ENCODE peak calls at places on chromosome 7, in six cellular contexts. One of them, this sample, is unnamed.

GRCh38 chr7:7554021-7554432 is 12.7 kb upstream of the MIOS start:
- DNase-seq in PC-9: no peak
- DNase-seq in stomach: no peak
- DNase-seq in MCF 10A: peak
- DNase-seq in HFF-Myc: no peak
- DNase-seq in epithelial cell of esophagus: no peak
- DNase-seq in this sample: no peak

GRCh38 chr7:158409120-158409519 is 178.5 kb downstream of the PTPRN2 start:
- DNase-seq in MCF 10A: no peak
- DNase-seq in stomach: no peak
- DNase-seq in epithelial cell of esophagus: no peak
- DNase-seq in PC-9: no peak
- DNase-seq in HFF-Myc: no peak
- DNase-seq in this sample: no peak

GRCh38 chr7:146359181-146359580 is 242.6 kb downstream of the CNTNAP2 start:
- DNase-seq in MCF 10A: no peak
- DNase-seq in PC-9: no peak
- DNase-seq in epithelial cell of esophagus: no peak
- DNase-seq in HFF-Myc: no peak
- DNase-seq in stomach: no peak
- DNase-seq in this sample: no peak

GRCh38 chr7:79292834-79293233 is 160.6 kb downstream of the MAGI2 start:
- DNase-seq in MCF 10A: no peak
- DNase-seq in PC-9: no peak
- DNase-seq in HFF-Myc: no peak
- DNase-seq in stomach: no peak
- DNase-seq in epithelial cell of esophagus: no peak
- DNase-seq in this sample: no peak

GRCh38 chr7:8109196-8110022 is 140.8 kb downstream of the GLCCI1 start:
- DNase-seq in PC-9: peak
- DNase-seq in HFF-Myc: no peak
- DNase-seq in MCF 10A: peak
- DNase-seq in stomach: no peak
- DNase-seq in epithelial cell of esophagus: peak
- DNase-seq in this sample: no peak

GRCh38 chr7:73518470-73518869 is 3.6 kb downstream of the BAZ1B start:
- DNase-seq in stomach: no peak
- DNase-seq in PC-9: no peak
- DNase-seq in HFF-Myc: no peak
- DNase-seq in MCF 10A: no peak
- DNase-seq in epithelial cell of esophagus: no peak
- DNase-seq in this sample: no peak

GRCh38 chr7:20449146-20449648 is 118.5 kb downstream of the ITGB8 start:
- DNase-seq in epithelial cell of esophagus: no peak
- DNase-seq in PC-9: no peak
- DNase-seq in HFF-Myc: no peak
- DNase-seq in MCF 10A: no peak
- DNase-seq in stomach: no peak
- DNase-seq in this sample: no peak

GRCh38 chr7:47604496-47604890 is 22.6 kb upstream of the TNS3 start:
- DNase-seq in epithelial cell of esophagus: no peak
- DNase-seq in stomach: no peak
- DNase-seq in PC-9: no peak
- DNase-seq in HFF-Myc: no peak
- DNase-seq in MCF 10A: no peak
- DNase-seq in this sample: no peak

GRCh38 chr7:2123360-2123759 is 109.4 kb downstream of the MAD1L1 start:
- DNase-seq in PC-9: no peak
- DNase-seq in MCF 10A: no peak
- DNase-seq in epithelial cell of esophagus: no peak
- DNase-seq in HFF-Myc: no peak
- DNase-seq in stomach: no peak
- DNase-seq in this sample: no peak

GRCh38 chr7:55250313-55250712 is 114.8 kb upstream of the LANCL2 start:
- DNase-seq in HFF-Myc: no peak
- DNase-seq in MCF 10A: peak
- DNase-seq in PC-9: no peak
- DNase-seq in epithelial cell of esophagus: peak
- DNase-seq in stomach: peak
- DNase-seq in this sample: no peak
- TF ChIP-seq CTCF in HFF-Myc: peak
- TF ChIP-seq CTCF in MCF 10A: peak
- TF ChIP-seq CTCF in PC-9: peak
- TF ChIP-seq CTCF in epithelial cell of esophagus: peak
- TF ChIP-seq CTCF in stomach: no peak
- TF ChIP-seq CTCF in this sample: no peak

DNA sequence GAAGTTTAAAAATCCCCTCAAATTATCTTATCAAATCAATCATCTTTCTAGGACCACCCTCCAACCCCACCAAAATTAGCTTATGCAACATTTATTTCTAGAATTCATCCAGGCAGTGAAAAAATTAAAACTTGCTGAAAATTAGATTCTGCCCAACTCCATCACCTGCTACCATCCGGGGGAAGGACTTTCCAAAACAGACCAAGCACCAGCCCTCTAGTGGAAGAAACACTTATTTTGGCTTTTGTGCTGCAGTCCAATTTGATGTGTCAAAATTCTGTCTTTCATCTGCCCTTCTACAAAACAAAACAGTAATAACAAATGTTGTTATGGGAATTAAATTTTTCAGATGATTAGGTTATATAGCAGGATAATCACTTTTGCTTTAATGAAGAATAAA is 35.1 kb downstream of the GCC1 start:
- DNase-seq in HFF-Myc: no peak
- DNase-seq in PC-9: no peak
- DNase-seq in epithelial cell of esophagus: no peak
- DNase-seq in MCF 10A: no peak
- DNase-seq in stomach: no peak
- DNase-seq in this sample: no peak
- TF ChIP-seq CTCF in HFF-Myc: peak
- TF ChIP-seq CTCF in PC-9: no peak
- TF ChIP-seq CTCF in epithelial cell of esophagus: peak
- TF ChIP-seq CTCF in MCF 10A: no peak
- TF ChIP-seq CTCF in stomach: no peak
- TF ChIP-seq CTCF in this sample: no peak

DNA sequence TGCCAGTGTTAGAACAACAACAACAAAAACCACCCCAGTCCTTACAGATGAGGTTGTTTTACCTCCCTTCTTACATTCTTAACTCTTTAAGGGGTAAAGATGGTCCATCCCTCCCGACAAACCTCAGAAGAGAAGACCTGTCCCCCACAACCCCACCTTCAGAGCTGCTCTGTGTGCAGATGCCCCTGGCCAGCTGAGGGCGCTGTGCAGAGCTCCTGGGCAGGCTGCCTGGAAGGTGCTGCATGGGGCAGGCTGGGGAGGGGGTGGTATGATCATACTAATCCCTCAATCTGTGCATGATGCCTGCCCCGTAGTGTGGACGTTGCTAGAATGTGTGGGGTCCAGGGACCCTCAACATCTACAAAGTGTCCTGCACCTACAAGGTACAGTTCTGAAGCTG is 387.1 kb downstream of the INHBA start:
- DNase-seq in HFF-Myc: no peak
- DNase-seq in MCF 10A: no peak
- DNase-seq in epithelial cell of esophagus: no peak
- DNase-seq in PC-9: no peak
- DNase-seq in stomach: no peak
- DNase-seq in this sample: no peak
- TF ChIP-seq CTCF in HFF-Myc: peak
- TF ChIP-seq CTCF in MCF 10A: peak
- TF ChIP-seq CTCF in epithelial cell of esophagus: peak
- TF ChIP-seq CTCF in PC-9: peak
- TF ChIP-seq CTCF in stomach: no peak
- TF ChIP-seq CTCF in this sample: no peak

GRCh38 chr7:114426824-114427223 is 12.2 kb downstream of the FOXP2 start:
- DNase-seq in PC-9: no peak
- DNase-seq in epithelial cell of esophagus: peak
- DNase-seq in stomach: no peak
- DNase-seq in HFF-Myc: no peak
- DNase-seq in MCF 10A: peak
- DNase-seq in this sample: no peak

GRCh38 chr7:114426380-114426779 is 11.8 kb downstream of the FOXP2 start:
- DNase-seq in epithelial cell of esophagus: no peak
- DNase-seq in MCF 10A: no peak
- DNase-seq in PC-9: no peak
- DNase-seq in stomach: no peak
- DNase-seq in HFF-Myc: no peak
- DNase-seq in this sample: no peak

GRCh38 chr7:114423218-114423496 is 8.5 kb downstream of the FOXP2 start:
- DNase-seq in stomach: no peak
- DNase-seq in PC-9: no peak
- DNase-seq in MCF 10A: no peak
- DNase-seq in epithelial cell of esophagus: no peak
- DNase-seq in HFF-Myc: no peak
- DNase-seq in this sample: no peak

GRCh38 chr7:114419441-114420107 is 5.0 kb downstream of the FOXP2 start:
- DNase-seq in HFF-Myc: no peak
- DNase-seq in stomach: no peak
- DNase-seq in MCF 10A: no peak
- DNase-seq in PC-9: no peak
- DNase-seq in epithelial cell of esophagus: no peak
- DNase-seq in this sample: no peak

GRCh38 chr7:114422478-114423217 is 8.0 kb downstream of the FOXP2 start:
- DNase-seq in HFF-Myc: no peak
- DNase-seq in epithelial cell of esophagus: peak
- DNase-seq in stomach: no peak
- DNase-seq in PC-9: no peak
- DNase-seq in MCF 10A: peak
- DNase-seq in this sample: no peak
- TF ChIP-seq CTCF in HFF-Myc: peak
- TF ChIP-seq CTCF in epithelial cell of esophagus: peak
- TF ChIP-seq CTCF in stomach: no peak
- TF ChIP-seq CTCF in PC-9: peak
- TF ChIP-seq CTCF in MCF 10A: peak
- TF ChIP-seq CTCF in this sample: no peak

GRCh38 chr7:149803551-149804074 is 30.2 kb upstream of the ZNF467 start:
- DNase-seq in stomach: no peak
- DNase-seq in HFF-Myc: no peak
- DNase-seq in PC-9: no peak
- DNase-seq in epithelial cell of esophagus: no peak
- DNase-seq in MCF 10A: no peak
- DNase-seq in this sample: no peak
- TF ChIP-seq CTCF in stomach: no peak
- TF ChIP-seq CTCF in HFF-Myc: no peak
- TF ChIP-seq CTCF in PC-9: no peak
- TF ChIP-seq CTCF in epithelial cell of esophagus: no peak
- TF ChIP-seq CTCF in MCF 10A: no peak
- TF ChIP-seq CTCF in this sample: no peak

GRCh38 chr7:78020131-78020873 is 221.7 kb downstream of the PHTF2 start:
- DNase-seq in HFF-Myc: peak
- DNase-seq in epithelial cell of esophagus: peak
- DNase-seq in PC-9: peak
- DNase-seq in stomach: peak
- DNase-seq in MCF 10A: peak
- DNase-seq in this sample: no peak

GRCh38 chr7:78019457-78020130 is 221.0 kb downstream of the PHTF2 start:
- DNase-seq in PC-9: no peak
- DNase-seq in stomach: peak
- DNase-seq in HFF-Myc: peak
- DNase-seq in MCF 10A: peak
- DNase-seq in epithelial cell of esophagus: peak
- DNase-seq in this sample: peak

GRCh38 chr7:78022165-78022564 is 223.6 kb downstream of the PHTF2 start:
- DNase-seq in PC-9: no peak
- DNase-seq in MCF 10A: no peak
- DNase-seq in HFF-Myc: no peak
- DNase-seq in epithelial cell of esophagus: no peak
- DNase-seq in stomach: no peak
- DNase-seq in this sample: no peak

GRCh38 chr7:78018541-78019456 is 220.2 kb downstream of the PHTF2 start:
- DNase-seq in HFF-Myc: no peak
- DNase-seq in MCF 10A: no peak
- DNase-seq in epithelial cell of esophagus: no peak
- DNase-seq in stomach: no peak
- DNase-seq in PC-9: no peak
- DNase-seq in this sample: no peak

GRCh38 chr7:78020874-78021249 is 222.3 kb downstream of the PHTF2 start:
- DNase-seq in HFF-Myc: no peak
- DNase-seq in MCF 10A: no peak
- DNase-seq in epithelial cell of esophagus: no peak
- DNase-seq in stomach: no peak
- DNase-seq in PC-9: no peak
- DNase-seq in this sample: no peak
- TF ChIP-seq CTCF in HFF-Myc: no peak
- TF ChIP-seq CTCF in MCF 10A: no peak
- TF ChIP-seq CTCF in epithelial cell of esophagus: no peak
- TF ChIP-seq CTCF in stomach: no peak
- TF ChIP-seq CTCF in PC-9: peak
- TF ChIP-seq CTCF in this sample: peak

DNA sequence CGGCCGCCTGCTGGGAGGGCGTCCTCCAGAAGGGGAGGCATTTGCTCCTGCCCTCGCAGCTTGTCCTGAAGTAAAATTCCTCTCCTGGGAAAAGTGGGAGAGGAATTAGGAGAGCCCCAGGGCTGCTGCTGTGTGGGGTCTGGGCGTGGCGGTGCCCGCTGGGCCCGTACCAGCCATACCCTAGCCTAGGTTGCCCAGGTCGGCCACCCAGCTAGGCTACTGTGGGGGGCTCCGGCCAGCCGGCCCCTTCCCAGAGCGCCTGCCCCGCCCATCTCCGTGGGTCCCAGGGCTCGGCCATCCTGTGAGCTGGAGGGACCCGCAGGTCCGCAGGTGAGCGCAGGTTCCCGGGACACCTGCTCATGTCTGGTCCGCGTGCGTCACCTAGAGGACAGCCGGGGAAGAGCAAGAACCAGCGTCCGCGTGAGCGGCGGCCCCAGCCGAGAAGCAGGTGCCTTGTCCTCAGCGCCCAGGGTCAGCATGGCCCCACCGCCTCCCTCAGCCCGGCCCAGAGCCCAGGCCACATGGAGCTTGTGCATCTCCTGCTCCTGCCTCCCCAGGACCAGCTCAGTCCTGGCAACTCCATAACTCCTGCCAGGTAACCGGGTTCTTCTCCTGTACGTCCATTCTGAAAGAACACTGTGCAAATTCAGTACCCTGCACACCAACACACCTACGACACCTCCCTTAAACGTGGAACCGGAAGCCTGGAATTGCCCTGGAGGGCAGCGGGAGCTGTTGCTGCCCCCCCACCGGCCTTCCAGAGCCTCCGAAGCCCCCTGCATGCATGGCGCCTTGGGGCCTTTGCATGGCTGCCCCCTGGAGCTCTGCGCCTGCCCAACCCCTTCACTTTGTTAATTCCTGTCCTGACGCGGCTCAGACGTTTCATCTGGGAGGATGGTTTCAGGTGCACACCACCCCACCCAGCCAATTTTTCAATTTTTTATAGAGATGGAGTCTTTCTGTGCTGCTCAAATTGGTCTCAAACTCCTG is 22.8 kb upstream of the FOXL3 start:
- DNase-seq in epithelial cell of esophagus: peak
- DNase-seq in stomach: peak
- DNase-seq in PC-9: no peak
- DNase-seq in HFF-Myc: no peak
- DNase-seq in MCF 10A: peak
- DNase-seq in this sample: no peak
- TF ChIP-seq CTCF in epithelial cell of esophagus: peak
- TF ChIP-seq CTCF in stomach: no peak
- TF ChIP-seq CTCF in PC-9: peak
- TF ChIP-seq CTCF in HFF-Myc: no peak
- TF ChIP-seq CTCF in MCF 10A: peak
- TF ChIP-seq CTCF in this sample: no peak

This sample was measured in CD14-positive monocyte.